ENCODE peak calls at places on chromosomes 3 and 15, in nine cellular contexts. U is neural progenitor cell, L is HCT116, Z is hepatocyte, H is MM.1S, J is PC-3, G is SK-N-SH, Q is GM23248, Y is GM23338. M is an unnamed sample. For H3K4me1, the result is how much of the 10 kb centered on the place peaks cover.

GRCh38 chr3:134754768-134755559 is 40.1 kb upstream of the EPHB1 start:
- DNase-seq in L (peak), J (peak), Q (peak), G (peak), Y (peak), Z (peak), U (peak), H (peak), M (peak)

GRCh38 chr15:45186771-45187577 is 792 bp downstream of the SHF start:
- DNase-seq in Z (no peak), U (peak), L (no peak), J (no peak), G (peak), Q (no peak), H (no peak), Y (peak), M (no peak)

GRCh38 chr15:25710184-25710583 is 152.9 kb downstream of the ATP10A start:
- DNase-seq in J (peak), U (peak), Q (peak), H (no peak), Z (peak), L (no peak), G (peak), Y (peak), M (peak)

GRCh38 chr3:162507397-162507796 is 1010.8 kb downstream of the OTOL1 start:
- DNase-seq in Z (no peak), Q (peak), Y (no peak), L (no peak), J (peak), H (no peak), G (no peak), U (no peak), M (no peak)

GRCh38 chr3:141876891-141877561 is 583 bp downstream of the ATP1B3 start:
- DNase-seq in L (no peak), G (peak), Y (peak), H (peak), J (peak), Q (peak), U (peak), Z (peak), M (peak)

GRCh38 chr3:45125550-45126026 is 20.6 kb downstream of the CDCP1 start:
- DNase-seq in G (no peak), Q (no peak), J (peak), L (peak), Z (no peak), U (no peak), Y (no peak), H (peak), M (no peak)

GRCh38 chr3:8882171-8882593 is 81.1 kb downstream of the RAD18 start:
- DNase-seq in U (no peak), H (no peak), Q (no peak), Z (no peak), G (no peak), J (no peak), Y (peak), L (no peak), M (no peak)

GRCh38 chr3:39502838-39503145 is 35.3 kb downstream of the MOBP start:
- DNase-seq in Z (no peak), L (no peak), H (no peak), U (no peak), J (no peak), G (no peak), Y (no peak), Q (no peak), M (no peak)

DNA sequence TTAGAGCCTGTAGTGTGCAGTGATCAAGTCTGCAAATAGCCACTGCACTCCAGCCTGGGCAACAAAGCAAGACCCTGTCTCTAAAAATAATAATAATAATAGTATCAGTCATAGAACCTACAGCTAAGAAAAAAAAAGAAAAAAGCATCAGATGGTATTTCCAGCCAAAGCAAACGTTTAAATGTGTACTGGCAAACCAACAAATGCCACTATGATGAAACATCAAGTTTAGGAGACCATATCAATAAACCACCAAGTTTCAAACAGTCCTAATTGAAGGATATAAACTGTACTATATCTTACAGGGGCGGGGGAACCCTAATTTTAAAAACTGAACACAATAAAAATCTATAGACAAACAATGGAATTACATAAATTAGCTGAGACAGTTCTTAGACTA is 6.4 kb downstream of the UBP1 start:
- DNase-seq in G (no peak), L (no peak), J (peak), Q (peak), Z (no peak), H (no peak), Y (no peak), U (no peak), M (no peak)
- H3K4me1 ChIP-seq in G (under half), L (under half), J (under half), Q (under half), Z (under half), H (under half), Y (half or more), U (under half), M (under half)

GRCh38 chr3:71195492-71195891 is 388.0 kb downstream of the FOXP1 start:
- DNase-seq in Z (no peak), J (peak), Y (no peak), Q (no peak), G (no peak), U (no peak), L (no peak), H (no peak), M (no peak)
- H3K4me3 ChIP-seq in Z (no peak), J (no peak), Y (no peak), Q (no peak), G (no peak), U (no peak), L (no peak), H (no peak), M (no peak)

DNA sequence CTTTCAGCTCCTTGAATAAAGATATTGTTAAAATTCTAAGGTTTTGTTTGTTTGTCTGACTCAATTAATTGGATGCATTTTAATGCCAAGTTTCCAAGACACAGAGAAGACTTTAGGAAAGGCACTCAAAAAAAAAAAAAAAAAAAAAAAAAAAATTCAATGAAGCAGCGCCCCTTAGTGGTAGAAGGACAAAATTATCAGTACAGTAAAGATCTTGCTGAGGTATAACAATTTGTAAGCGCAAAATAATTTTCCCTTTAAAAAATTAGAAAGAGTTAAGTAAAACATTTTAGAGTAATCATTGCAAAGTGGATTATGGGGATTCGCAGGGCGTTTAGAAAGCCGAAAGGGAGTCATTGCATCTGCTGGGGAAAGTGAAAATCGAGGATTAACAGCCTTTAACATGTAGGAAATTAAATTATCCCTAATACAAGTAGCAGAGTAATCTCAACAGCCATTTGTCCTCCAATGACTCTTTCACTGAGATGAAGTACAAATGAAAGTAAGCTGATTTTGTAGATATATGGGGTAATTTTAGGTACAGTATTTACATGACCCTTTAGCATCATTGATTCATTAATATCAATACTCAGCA is 5.8 kb upstream of the DIS3L start:
- DNase-seq in U (peak), Q (peak), L (no peak), Y (peak), G (peak), Z (no peak), J (peak), H (peak), M (peak)
- TF ChIP-seq EZH2phosphoT487 in U (no peak), Q (no peak), L (no peak), Y (no peak), G (no peak), Z (no peak), J (no peak), H (no peak), M (no peak)

GRCh38 chr15:71638876-71639275 is 171.5 kb upstream of the NR2E3 start:
- DNase-seq in G (no peak), J (no peak), H (no peak), Z (no peak), U (no peak), L (no peak), Q (no peak), Y (no peak), M (no peak)
- H3K4me1 ChIP-seq in G (under half), J (under half), H (under half), Z (under half), U (under half), L (under half), Q (under half), Y (under half), M (under half)

GRCh38 chr3:42589382-42590109 is 1.1 kb upstream of the SS18L2 start:
- DNase-seq in Y (no peak), J (no peak), L (no peak), U (peak), H (no peak), G (no peak), Z (no peak), Q (no peak), M (no peak)

GRCh38 chr3:42593635-42594034 is 3.0 kb downstream of the SS18L2 start:
- DNase-seq in Z (no peak), Y (no peak), G (no peak), J (no peak), L (no peak), U (no peak), H (no peak), Q (no peak), M (no peak)

GRCh38 chr3:42588625-42589024 is 2.0 kb upstream of the SS18L2 start:
- DNase-seq in Q (no peak), J (no peak), Z (no peak), G (no peak), H (no peak), Y (no peak), L (no peak), U (no peak), M (no peak)

GRCh38 chr3:42590989-42591756 is 513 bp downstream of the SS18L2 start:
- DNase-seq in J (no peak), H (peak), Q (peak), L (no peak), Z (peak), Y (peak), G (no peak), U (peak), M (peak)

GRCh38 chr3:42591811-42592210 is 1.2 kb downstream of the SS18L2 start:
- DNase-seq in Q (peak), U (peak), Z (peak), L (no peak), J (peak), H (no peak), Y (no peak), G (no peak), M (peak)
- H3K4me3 ChIP-seq in Q (peak), U (peak), Z (peak), L (peak), J (peak), H (peak), Y (peak), G (peak), M (peak)